ENCODE peak calls at places on chromosome 5, in nine cellular contexts. X, V, J, I, H, T, C, U and L are unnamed samples.

GRCh38 chr5:30000231-30000630 is 1193.3 kb upstream of the CDH6 start:
- DNase-seq in J (no peak), C (no peak), I (no peak), T (no peak), V (no peak), X (no peak), H (no peak), U (no peak), L (no peak)

GRCh38 chr5:13533833-13534232 is 410.7 kb downstream of the DNAH5 start:
- DNase-seq in V (no peak), U (no peak), T (no peak), C (no peak), X (no peak), H (no peak), J (no peak), I (no peak), L (no peak)

GRCh38 chr5:5414999-5415398 is 7.5 kb upstream of the ICE1 start:
- DNase-seq in V (no peak), U (no peak), H (no peak), J (no peak), T (no peak), X (no peak), C (no peak), I (no peak), L (no peak)

GRCh38 chr5:111927191-111927590 is 170.2 kb upstream of the NREP start:
- DNase-seq in I (no peak), H (no peak), X (no peak), V (no peak), T (no peak), U (no peak), C (peak; percentile 25), J (no peak), L (no peak)

GRCh38 chr5:115949096-115949495 is 13.2 kb upstream of the LVRN start:
- DNase-seq in C (peak; percentile 66), V (no peak), T (no peak), H (no peak), X (peak; percentile 58), I (no peak), U (no peak), J (no peak), L (no peak)

GRCh38 chr5:119031047-119031886 is 39.6 kb upstream of the DMXL1 start:
- DNase-seq in U (no peak), I (no peak), J (no peak), V (no peak), H (no peak), X (no peak), T (peak; percentile 94), C (no peak), L (no peak)

GRCh38 chr5:81805086-81805485 is 54.2 kb upstream of the SSBP2 start:
- DNase-seq in H (no peak), J (no peak), C (no peak), X (no peak), T (no peak), U (no peak), I (no peak), V (no peak), L (no peak)

GRCh38 chr5:169576181-169576598 is 7.4 kb upstream of the SPDL1 start:
- DNase-seq in T (no peak), I (no peak), C (peak; percentile 87), U (peak; percentile 86), X (peak; percentile 71), H (peak; percentile 67), J (no peak), V (no peak), L (no peak)

GRCh38 chr5:179324760-179325295 is 20.4 kb downstream of the ADAMTS2 start:
- DNase-seq in U (no peak), V (no peak), J (no peak), C (no peak), H (no peak), X (no peak), T (no peak), I (no peak), L (no peak)

GRCh38 chr5:126846344-126846743 is 69.4 kb downstream of the LMNB1 start:
- DNase-seq in T (no peak), I (no peak), H (no peak), X (peak; percentile 64), V (no peak), J (no peak), U (no peak), C (peak; percentile 38), L (no peak)
- TF ChIP-seq CTCF in T (no peak), I (no peak), H (peak; percentile 20), X (peak; percentile 51), V (no peak), J (no peak), U (peak; percentile 36), C (peak; percentile 42), L (no peak)

DNA sequence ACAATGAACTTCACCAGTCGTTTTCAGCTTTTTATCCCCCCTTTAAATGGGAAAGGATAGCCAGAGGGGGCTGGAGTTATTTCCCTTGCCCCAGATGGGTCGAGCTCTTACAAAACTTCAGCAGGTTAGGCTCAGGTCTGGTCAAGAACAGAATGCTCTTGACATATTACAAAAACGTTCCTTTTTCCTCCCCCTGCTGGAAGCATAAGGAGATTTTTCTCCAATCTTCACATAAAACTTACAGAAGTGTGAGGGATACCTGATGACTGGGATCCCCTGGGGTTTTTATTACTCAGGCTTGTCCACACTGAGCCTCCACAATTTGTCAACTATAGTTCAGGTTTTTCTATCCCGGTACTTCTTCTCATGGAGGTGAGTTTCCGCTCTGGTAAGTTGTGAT is 60.8 kb downstream of the CSF2 start:
- DNase-seq in X (peak; percentile 64), U (no peak), C (peak; percentile 30), T (no peak), H (no peak), V (no peak), J (no peak), I (no peak), L (no peak)
- TF ChIP-seq CTCF in X (peak; percentile 63), U (peak; percentile 43), C (peak; percentile 28), T (peak; percentile 64), H (no peak), V (peak; percentile 57), J (peak; percentile 17), I (peak; percentile 30), L (peak; percentile 40)

DNA sequence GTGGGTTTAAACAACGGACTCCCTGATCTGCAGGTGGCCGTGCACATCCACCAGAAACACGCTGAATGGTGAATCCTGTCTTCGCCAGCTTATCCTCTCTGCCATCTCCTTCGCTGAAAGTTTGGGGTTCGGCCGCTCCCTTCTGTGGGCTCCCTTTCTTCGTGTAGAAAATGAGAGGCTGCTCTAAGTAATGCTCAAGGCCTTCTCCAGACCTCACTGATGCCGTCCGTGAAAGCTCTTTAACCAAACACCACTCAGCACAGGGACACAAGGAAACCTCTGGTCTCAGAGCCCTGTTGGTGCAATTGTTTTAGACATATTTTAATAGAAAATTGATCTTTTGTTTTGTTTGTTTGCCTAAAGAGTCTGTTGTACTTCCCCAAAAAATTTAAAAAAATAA is 596.5 kb downstream of the IRX1 start:
- DNase-seq in T (no peak), V (no peak), X (no peak), C (no peak), I (no peak), J (no peak), H (no peak), U (no peak), L (no peak)
- TF ChIP-seq CTCF in T (no peak), V (no peak), X (no peak), C (no peak), I (no peak), J (no peak), H (no peak), U (no peak), L (no peak)

GRCh38 chr5:167561796-167562195 is 729.6 kb upstream of the WWC1 start:
- DNase-seq in T (no peak), C (no peak), V (no peak), I (no peak), J (no peak), X (no peak), U (no peak), H (no peak), L (no peak)

GRCh38 chr5:167570431-167570830 is 721.0 kb upstream of the WWC1 start:
- DNase-seq in C (no peak), I (no peak), V (no peak), T (no peak), H (no peak), U (no peak), X (no peak), J (no peak), L (no peak)

GRCh38 chr5:167565555-167565954 is 725.9 kb upstream of the WWC1 start:
- DNase-seq in J (no peak), V (no peak), C (peak; percentile 20), I (no peak), X (peak; percentile 61), T (no peak), U (no peak), H (no peak), L (no peak)
- TF ChIP-seq CTCF in J (peak; percentile 29), V (no peak), C (peak; percentile 49), I (no peak), X (peak; percentile 46), T (peak; percentile 44), U (peak; percentile 45), H (peak; percentile 15), L (peak; percentile 61)

DNA sequence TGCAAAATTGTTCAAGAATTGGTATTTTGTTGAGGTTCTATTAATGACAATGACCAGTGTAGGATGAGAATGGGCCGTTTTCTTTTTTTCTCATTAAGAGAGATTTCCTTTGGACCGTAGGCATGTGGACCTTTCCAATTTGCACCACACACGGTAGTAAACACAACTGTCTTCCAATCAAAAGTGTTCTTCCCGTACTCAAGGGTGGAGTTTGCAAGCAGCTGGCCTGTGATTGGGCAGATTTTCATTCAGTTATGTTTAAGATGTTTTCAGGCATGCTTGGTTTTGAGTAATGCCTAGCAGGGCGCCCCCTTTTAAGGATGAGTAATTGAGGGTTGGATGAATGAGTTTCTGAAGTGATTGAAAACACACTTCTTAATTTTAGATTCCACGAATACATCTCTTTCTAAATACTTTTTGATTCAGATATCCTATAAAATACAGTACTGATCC is 2.5 kb downstream of the KDM3B start:
- DNase-seq in V (peak; percentile 16), C (peak; percentile 77), X (peak; percentile 94), I (peak; percentile 82), T (peak; percentile 73), U (peak; percentile 79), J (no peak), H (peak; percentile 44), L (no peak)
- TF ChIP-seq CTCF in V (no peak), C (peak; percentile 2), X (peak; percentile 35), I (no peak), T (peak; percentile 66), U (peak; percentile 19), J (no peak), H (no peak), L (no peak)

DNA sequence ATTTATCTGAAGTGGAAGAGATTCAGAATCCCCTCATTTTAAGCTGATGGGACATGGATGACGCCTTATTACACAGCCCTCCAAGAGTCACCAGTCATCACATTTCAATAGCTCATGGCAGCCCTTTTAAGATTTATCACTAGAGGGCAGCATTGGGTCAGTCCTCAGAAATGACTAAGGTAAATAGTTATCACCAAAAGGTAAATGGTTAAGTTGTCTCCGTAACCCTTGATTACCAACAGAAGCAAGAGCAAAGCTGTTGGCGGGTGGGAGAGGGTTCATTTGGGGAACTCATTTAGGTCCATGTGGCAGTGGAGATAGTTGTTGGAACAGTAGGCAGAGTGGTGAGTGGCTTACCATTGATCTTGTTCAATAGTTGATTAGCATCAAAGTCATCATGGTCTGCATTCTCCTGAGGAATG is 12.0 kb upstream of the C9 start:
- DNase-seq in C (peak; percentile 48), X (peak; percentile 68), U (no peak), J (no peak), T (peak; percentile 50), I (peak; percentile 64), H (no peak), V (peak; percentile 55), L (peak; percentile 47)
- TF ChIP-seq CTCF in C (peak; percentile 72), X (peak; percentile 77), U (peak; percentile 67), J (peak; percentile 78), T (peak; percentile 83), I (peak; percentile 74), H (peak; percentile 66), V (peak; percentile 79), L (peak; percentile 82)